ENCODE peak calls at places on chromosome 1, in ten cellular contexts. T is RKO; B is HT1080; W is non-pigmented ciliary epithelial cell; I is skeletal muscle cell; K is AG08396; V is activated T-helper 1 cell treated with anti-CD3 and anti-CD28 coated beads, Interleukin-2, amount 50 U/mL, for 16 hours; O is AG20443; P is cardiac muscle cell; E is A172. J is an unnamed sample.

GRCh38 chr1:36083635-36084501 is at the start of gene TEKT2:
- DNase-seq in T (no peak), B (no peak), W (no peak), I (no peak), K (peak), V (no peak), O (peak), P (peak), E (no peak), J (no peak)

GRCh38 chr1:48099011-48099550 is 101.9 kb upstream of the TRABD2B start:
- DNase-seq in T (no peak), B (no peak), W (no peak), I (no peak), K (no peak), V (no peak), O (no peak), P (no peak), E (no peak), J (no peak)

GRCh38 chr1:37036667-37037053 is 2.3 kb upstream of the GRIK3 start:
- DNase-seq in T (no peak), B (no peak), W (no peak), I (no peak), K (no peak), V (no peak), O (no peak), P (no peak), E (no peak), J (no peak)

GRCh38 chr1:31936278-31936965 is 1.7 kb downstream of the PTP4A2 start:
- DNase-seq in T (peak), B (no peak), W (no peak), I (no peak), K (no peak), V (no peak), O (no peak), P (no peak), E (no peak), J (no peak)

GRCh38 chr1:201028473-201028889 is 5.0 kb upstream of the KIF21B start:
- DNase-seq in T (peak), B (no peak), W (no peak), I (no peak), K (no peak), V (no peak), O (no peak), P (no peak), E (no peak), J (no peak)

GRCh38 chr1:209109001-209109785 is 474.3 kb upstream of the CAMK1G start:
- DNase-seq in T (no peak), B (no peak), W (no peak), I (no peak), K (no peak), V (no peak), O (no peak), P (no peak), E (no peak), J (no peak)

GRCh38 chr1:223233410-223234163 is 90.5 kb upstream of the TLR5 start:
- DNase-seq in T (peak), B (peak), W (peak), I (peak), K (peak), V (no peak), O (peak), P (peak), E (peak), J (peak)

GRCh38 chr1:179002552-179003345 is 22.9 kb upstream of the FAM20B start:
- DNase-seq in T (peak), B (peak), W (no peak), I (no peak), K (peak), V (peak), O (peak), P (peak), E (peak), J (peak)

GRCh38 chr1:17233675-17234074 is 15.2 kb upstream of the PADI3 start:
- DNase-seq in T (peak), B (peak), W (no peak), I (peak), K (peak), V (no peak), O (peak), P (no peak), E (peak), J (peak)

GRCh38 chr1:19450811-19451564 is 34.4 kb downstream of the CAPZB start:
- DNase-seq in T (peak), B (peak), W (peak), I (peak), K (peak), V (no peak), O (peak), P (no peak), E (peak), J (peak)

GRCh38 chr1:33925586-33925985 is 61.7 kb downstream of the HMGB4 start:
- DNase-seq in T (no peak), B (peak), W (no peak), I (no peak), K (no peak), V (no peak), O (no peak), P (no peak), E (no peak), J (no peak)

GRCh38 chr1:219317762-219318353 is 144.2 kb downstream of the LYPLAL1 start:
- DNase-seq in T (peak), B (no peak), W (no peak), I (no peak), K (no peak), V (no peak), O (no peak), P (peak), E (no peak), J (no peak)

GRCh38 chr1:12161662-12162458 is 4.9 kb upstream of the TNFRSF1B start:
- DNase-seq in T (peak), B (peak), W (peak), I (peak), K (peak), V (peak), O (peak), P (no peak), E (peak), J (peak)

GRCh38 chr1:151989131-151989868 is 4.4 kb downstream of the S100A10 start:
- DNase-seq in T (peak), B (peak), W (peak), I (no peak), K (peak), V (no peak), O (peak), P (no peak), E (peak), J (peak)

J was measured in RWPE1.